ENCODE peak calls at places on chromosomes 4 and X, in six cellular contexts. X is HCT116, P is stomach, Z is thyroid gland, L is IMR-90, B is uterus. W is an unnamed sample. For H3K4me1, the result is how much of the 10 kb centered on the place peaks cover.

GRCh38 chr4:126458993-126459392 is 1144.2 kb downstream of the FAT4 start:
- DNase-seq in B (no peak), Z (no peak), L (peak), P (no peak), X (no peak), W (no peak)

GRCh38 chrX:2192584-2193272 is 308.0 kb downstream of the DHRSX start:
- DNase-seq in X (no peak), P (no peak), Z (no peak), L (no peak), B (no peak), W (no peak)

GRCh38 chrX:31563792-31564191 is 492.0 kb upstream of the FTHL17 start:
- DNase-seq in L (no peak), P (no peak), Z (no peak), X (no peak), B (no peak), W (no peak)

GRCh38 chr4:113404846-113405245 is 355.4 kb downstream of the ANK2 start:
- DNase-seq in P (no peak), X (no peak), L (no peak), Z (no peak), B (no peak), W (no peak)

GRCh38 chr4:115272585-115272984 is 159.2 kb upstream of the NDST4 start:
- DNase-seq in P (no peak), L (no peak), X (no peak), Z (no peak), B (no peak), W (no peak)

GRCh38 chr4:39565925-39566630 is 38.8 kb upstream of the UGDH start:
- DNase-seq in B (no peak), P (no peak), L (peak), Z (no peak), X (no peak), W (no peak)

GRCh38 chr4:89319756-89320155 is 12.2 kb upstream of the GPRIN3 start:
- DNase-seq in B (no peak), P (no peak), Z (no peak), X (no peak), L (no peak), W (no peak)

GRCh38 chr4:140256335-140256734 is 102.4 kb upstream of the MAML3 start:
- DNase-seq in X (no peak), P (no peak), L (peak), B (no peak), Z (no peak), W (no peak)

GRCh38 chr4:90121961-90122748 is 5.0 kb upstream of the CCSER1 start:
- DNase-seq in Z (no peak), B (no peak), P (no peak), L (peak), X (no peak), W (no peak)

GRCh38 chr4:74016068-74016467 is 17.6 kb upstream of the CXCL5 start:
- DNase-seq in P (no peak), B (no peak), L (peak), X (no peak), Z (no peak), W (no peak)

GRCh38 chr4:3492741-3493719 is 29.9 kb downstream of the DOK7 start:
- DNase-seq in X (no peak), L (peak), B (no peak), Z (no peak), P (no peak), W (no peak)

GRCh38 chr4:3494501-3494900 is 31.4 kb downstream of the DOK7 start:
- DNase-seq in B (no peak), L (no peak), Z (no peak), P (no peak), X (no peak), W (no peak)

GRCh38 chr4:3493720-3494492 is 30.8 kb downstream of the DOK7 start:
- DNase-seq in B (no peak), L (no peak), P (no peak), X (no peak), Z (no peak), W (no peak)

GRCh38 chr4:3489451-3489962 is 26.4 kb downstream of the DOK7 start:
- DNase-seq in P (no peak), Z (no peak), B (no peak), L (no peak), X (no peak), W (no peak)

GRCh38 chr4:3491681-3492405 is 28.7 kb downstream of the DOK7 start:
- DNase-seq in P (no peak), X (no peak), Z (no peak), B (no peak), L (peak), W (no peak)
- H3K4me1 ChIP-seq in P (under half), X (under half), Z (under half), B (under half), L (under half), W (under half)

DNA sequence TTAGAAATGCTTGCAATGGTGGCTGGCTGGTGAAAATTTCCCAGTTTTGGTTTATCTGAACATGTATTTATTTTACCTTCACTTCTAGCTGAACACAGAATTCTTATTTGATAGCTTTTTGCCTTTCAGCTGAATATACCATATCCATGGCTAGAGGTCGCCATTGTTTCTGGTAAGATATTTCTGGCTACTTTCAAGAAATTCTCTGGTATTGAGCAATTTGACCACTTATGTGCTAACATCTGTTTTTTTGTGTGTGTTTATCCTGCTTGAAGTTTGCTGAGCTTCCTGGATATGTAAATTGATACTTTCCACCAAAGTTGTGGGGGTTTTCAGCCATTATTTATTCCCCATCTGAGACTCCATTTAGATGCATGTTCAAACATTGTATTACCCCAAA is 75.4 kb downstream of the FBXW7 start:
- DNase-seq in Z (no peak), B (no peak), P (no peak), L (peak), X (no peak), W (no peak)
- TF ChIP-seq CTCF in Z (no peak), B (no peak), P (no peak), L (peak), X (no peak), W (no peak)

DNA sequence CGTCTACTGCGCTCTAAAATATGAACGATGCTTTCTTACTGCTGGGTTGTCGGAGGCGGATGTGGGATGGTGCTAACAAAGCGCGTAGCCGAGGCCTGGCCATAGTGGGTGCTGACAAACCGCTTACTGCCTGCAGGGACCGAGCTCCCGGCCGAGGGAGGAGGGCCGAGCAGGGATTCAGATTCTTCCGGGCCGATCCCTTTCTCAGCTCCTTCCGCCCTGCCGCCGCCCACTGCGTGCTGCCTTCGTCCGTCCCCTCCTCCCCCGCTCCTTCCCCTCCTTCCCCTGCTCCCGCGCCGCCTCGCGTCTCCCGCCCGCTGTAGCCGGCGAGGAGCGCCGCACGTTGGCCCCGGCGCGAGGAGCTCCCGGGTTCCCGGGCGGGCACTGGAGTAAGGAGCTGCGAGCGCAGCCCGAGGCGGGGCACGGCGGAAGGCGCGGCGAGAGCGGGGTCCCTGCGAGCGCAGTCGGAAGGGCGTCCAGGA is at the start of gene STK32B:
- DNase-seq in Z (peak), L (peak), P (peak), B (peak), X (no peak), W (peak)
- TF ChIP-seq POLR2A in Z (no peak), L (no peak), P (no peak), B (no peak), X (no peak), W (no peak)

GRCh38 chrX:24167719-24168472 is 18.4 kb downstream of the ZFX start:
- DNase-seq in P (no peak), L (peak), X (no peak), Z (no peak), B (no peak), W (no peak)
- H3K4me1 ChIP-seq in P (under half), L (under half), X (under half), Z (half or more), B (under half), W (under half)

GRCh38 chrX:9310596-9310995 is 154.3 kb upstream of the TBL1X start:
- DNase-seq in L (peak), P (no peak), X (no peak), Z (no peak), B (no peak), W (no peak)

GRCh38 chrX:9315086-9315485 is 149.8 kb upstream of the TBL1X start:
- DNase-seq in P (no peak), X (no peak), B (no peak), Z (no peak), L (peak), W (no peak)

GRCh38 chrX:9316096-9316495 is 148.8 kb upstream of the TBL1X start:
- DNase-seq in P (no peak), X (no peak), L (no peak), Z (no peak), B (no peak), W (peak)

GRCh38 chrX:9311411-9312160 is 153.3 kb upstream of the TBL1X start:
- DNase-seq in X (no peak), Z (no peak), B (no peak), L (peak), P (no peak), W (no peak)

DNA sequence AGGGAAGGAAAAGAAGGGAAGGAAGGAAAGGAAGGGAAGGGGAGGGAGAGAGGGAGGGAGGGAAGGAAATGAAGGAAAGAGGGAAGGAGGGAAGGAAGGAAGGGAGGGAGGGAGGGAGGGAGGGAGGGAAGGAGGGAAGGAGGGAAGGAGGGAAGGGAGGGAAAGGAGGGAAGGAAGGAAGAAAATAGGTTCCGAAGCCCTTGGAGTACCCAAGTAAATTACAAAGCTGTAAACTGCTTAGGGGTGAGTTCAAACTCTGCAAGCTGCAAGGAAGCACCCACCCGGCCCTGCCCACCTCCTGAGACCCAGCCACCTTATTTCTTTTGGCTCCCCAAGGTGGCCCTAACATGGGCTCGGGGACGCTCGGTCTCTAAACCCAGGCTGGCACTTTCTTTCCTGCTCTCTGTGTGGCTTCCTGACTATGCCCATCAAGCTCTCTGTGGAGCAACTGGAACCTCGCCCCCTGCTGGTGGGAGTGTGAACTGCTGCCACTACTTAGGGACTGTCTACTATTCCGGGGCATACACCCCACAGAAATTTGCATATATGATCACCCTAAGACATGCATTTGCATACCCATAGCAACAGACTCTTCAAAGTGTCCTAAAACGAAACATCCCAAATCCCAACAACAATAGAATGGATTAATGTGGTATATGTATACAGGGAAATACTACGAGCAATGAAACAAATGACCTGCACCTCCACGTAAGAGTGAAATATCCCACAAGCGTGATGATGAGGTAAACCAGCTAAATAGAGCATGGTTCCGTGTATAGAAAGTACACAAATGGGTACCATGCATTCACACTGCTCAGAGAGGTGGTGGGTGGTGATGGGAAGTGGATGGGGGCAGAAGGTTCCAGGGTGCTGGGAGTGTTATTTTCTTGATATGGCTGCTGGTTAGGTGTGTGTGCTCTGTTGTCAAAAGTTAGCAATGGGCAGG is 151.7 kb upstream of the TBL1X start:
- DNase-seq in X (peak), L (no peak), Z (peak), P (peak), B (no peak), W (no peak)
- TF ChIP-seq CTCF in X (peak), L (peak), Z (peak), P (peak), B (peak), W (peak)